ENCODE peak calls at places on chromosomes 6 and 20, in four cellular contexts. X is tibial nerve, S is A549, I is PC-3. R is an unnamed sample.

GRCh38 chr6:57822896-57823358 is 505.5 kb downstream of the PRIM2 start:
- DNase-seq in X (no peak), S (no peak), I (no peak), R (no peak)

GRCh38 chr6:100479180-100480035 is 14.7 kb upstream of the SIM1 start:
- DNase-seq in I (peak; percentile 65), X (peak; percentile 30), S (no peak), R (peak; percentile 58)

GRCh38 chr6:73328790-73329189 is 25.3 kb downstream of the DPPA5 start:
- DNase-seq in I (no peak), X (no peak), S (no peak), R (no peak)

GRCh38 chr6:49509342-49509741 is 9.6 kb downstream of the GLYATL3 start:
- DNase-seq in S (no peak), I (no peak), X (no peak), R (no peak)

GRCh38 chr6:159043986-159044385 is 805 bp downstream of the TAGAP start:
- DNase-seq in X (no peak), S (no peak), I (no peak), R (no peak)

GRCh38 chr6:42428326-42429041 is 23.2 kb downstream of the TRERF1 start:
- DNase-seq in X (no peak), I (no peak), S (no peak), R (no peak)

GRCh38 chr6:83505376-83505775 is 7.0 kb upstream of the PRSS35 start:
- DNase-seq in S (no peak), I (no peak), X (peak; percentile 26), R (no peak)

GRCh38 chr6:153538491-153538890 is 407.4 kb upstream of the RGS17 start:
- DNase-seq in X (no peak), I (no peak), S (no peak), R (no peak)

GRCh38 chr6:16286151-16286522 is 47.8 kb downstream of the GMPR start:
- DNase-seq in I (peak; percentile 53), X (no peak), S (peak; percentile 55), R (peak; percentile 17)

GRCh38 chr20:49385471-49385870 is 97.0 kb downstream of the KCNB1 start:
- DNase-seq in S (no peak), I (peak; percentile 59), X (no peak), R (peak; percentile 28)

GRCh38 chr20:48302149-48302548 is 516.9 kb upstream of the SULF2 start:
- DNase-seq in I (no peak), S (no peak), X (no peak), R (no peak)

GRCh38 chr20:21719592-21720214 is 14.2 kb downstream of the PAX1 start:
- DNase-seq in S (peak; percentile 65), X (peak; percentile 92), I (peak; percentile 84), R (peak; percentile 55)

GRCh38 chr6:22888147-22888831 is 318.9 kb downstream of the HDGFL1 start:
- DNase-seq in S (no peak), I (peak; percentile 50), X (no peak), R (no peak)

GRCh38 chr6:166486536-166486880 is 100.0 kb downstream of the RAMACL start:
- DNase-seq in X (no peak), S (no peak), I (no peak), R (no peak)

GRCh38 chr6:135941275-135941674 is 89.8 kb downstream of the PDE7B start:
- DNase-seq in S (no peak), I (peak; percentile 43), X (no peak), R (no peak)

GRCh38 chr6:135940783-135941182 is 89.3 kb downstream of the PDE7B start:
- DNase-seq in I (peak; percentile 60), S (no peak), X (no peak), R (no peak)

GRCh38 chr6:135937126-135937525 is 85.6 kb downstream of the PDE7B start:
- DNase-seq in X (no peak), I (no peak), S (no peak), R (no peak)

GRCh38 chr6:135938588-135939215 is 87.2 kb downstream of the PDE7B start:
- DNase-seq in X (no peak), S (no peak), I (peak; percentile 30), R (no peak)

GRCh38 chr6:135939216-135939610 is 87.7 kb downstream of the PDE7B start:
- DNase-seq in S (no peak), X (no peak), I (no peak), R (no peak)
- H3K4me3 ChIP-seq in S (no peak overlapping the region), X (no peak overlapping the region), I (no peak overlapping the region), R (no peak overlapping the region)

GRCh38 chr6:108174371-108175175 is 8.8 kb downstream of the NR2E1 start:
- DNase-seq in I (no peak), S (no peak), X (no peak), R (no peak)

GRCh38 chr6:108175176-108175591 is 9.4 kb downstream of the NR2E1 start:
- DNase-seq in S (no peak), X (no peak), I (no peak), R (no peak)

GRCh38 chr6:108175592-108176279 is 9.9 kb downstream of the NR2E1 start:
- DNase-seq in X (no peak), I (no peak), S (no peak), R (no peak)

GRCh38 chr6:108179741-108180140 is 13.9 kb downstream of the NR2E1 start:
- DNase-seq in X (no peak), S (no peak), I (no peak), R (no peak)

GRCh38 chr6:108176281-108177089 is 10.7 kb downstream of the NR2E1 start:
- DNase-seq in X (no peak), I (no peak), S (no peak), R (no peak)
- H3K4me3 ChIP-seq in X (no peak overlapping the region), I (no peak overlapping the region), S (no peak overlapping the region), R (no peak overlapping the region)

GRCh38 chr6:150634641-150635292 is 35.1 kb downstream of the PLEKHG1 start:
- DNase-seq in I (no peak), X (no peak), S (no peak), R (no peak)
- H3K4me3 ChIP-seq in I (no peak overlapping the region), X (no peak overlapping the region), S (no peak overlapping the region), R (no peak overlapping the region)

GRCh38 chr20:4449977-4450715 is 271.6 kb upstream of the PRND start:
- DNase-seq in S (peak; percentile 21), X (no peak), I (peak; percentile 58), R (peak; percentile 10)
- H3K4me3 ChIP-seq in S (no peak overlapping the region), X (no peak overlapping the region), I (no peak overlapping the region), R (no peak overlapping the region)

GRCh38 chr6:131255911-131256310 is 120.6 kb downstream of the AKAP7 start:
- DNase-seq in X (no peak), S (no peak), I (peak; percentile 50), R (no peak)

GRCh38 chr6:131257104-131257503 is 121.8 kb downstream of the AKAP7 start:
- DNase-seq in X (no peak), S (no peak), I (no peak), R (no peak)

GRCh38 chr6:131255434-131255833 is 120.2 kb downstream of the AKAP7 start:
- DNase-seq in X (no peak), I (no peak), S (no peak), R (no peak)

GRCh38 chr6:131250121-131250520 is 114.9 kb downstream of the AKAP7 start:
- DNase-seq in S (no peak), I (peak; percentile 45), X (peak; percentile 34), R (no peak)

DNA sequence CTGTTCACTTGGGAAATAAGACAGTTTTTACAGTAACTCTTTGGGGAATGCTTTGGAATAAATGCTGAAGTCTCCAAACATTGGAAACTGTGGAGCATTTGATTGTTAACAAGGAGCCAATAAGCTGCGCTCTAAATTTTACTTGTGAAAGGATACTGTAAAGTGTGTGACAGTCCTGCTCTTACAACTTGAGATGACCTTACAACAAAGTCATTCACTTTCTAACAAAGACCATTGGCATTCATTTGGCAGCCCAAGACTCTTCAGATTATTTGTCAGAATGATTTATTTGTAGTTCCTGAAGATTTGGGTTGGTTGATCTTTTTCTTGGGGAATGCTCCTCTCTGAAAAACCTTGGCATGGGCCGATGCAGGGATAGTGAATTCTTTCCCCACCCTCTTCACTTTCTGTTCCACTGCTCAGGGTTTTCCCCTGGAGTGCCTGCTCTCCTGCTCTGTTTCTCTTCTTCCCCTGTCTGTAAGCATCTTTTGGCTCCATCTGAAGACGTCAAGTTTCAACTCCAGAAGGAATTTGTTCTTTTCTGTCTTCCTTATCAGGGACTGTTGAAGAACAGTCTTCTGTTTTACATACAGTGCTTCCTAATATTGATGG is 116.4 kb downstream of the AKAP7 start:
- DNase-seq in S (no peak), X (no peak), I (no peak), R (no peak)
- H3K4me3 ChIP-seq in S (no peak overlapping the region), X (no peak overlapping the region), I (no peak overlapping the region), R (no peak overlapping the region)

DNA sequence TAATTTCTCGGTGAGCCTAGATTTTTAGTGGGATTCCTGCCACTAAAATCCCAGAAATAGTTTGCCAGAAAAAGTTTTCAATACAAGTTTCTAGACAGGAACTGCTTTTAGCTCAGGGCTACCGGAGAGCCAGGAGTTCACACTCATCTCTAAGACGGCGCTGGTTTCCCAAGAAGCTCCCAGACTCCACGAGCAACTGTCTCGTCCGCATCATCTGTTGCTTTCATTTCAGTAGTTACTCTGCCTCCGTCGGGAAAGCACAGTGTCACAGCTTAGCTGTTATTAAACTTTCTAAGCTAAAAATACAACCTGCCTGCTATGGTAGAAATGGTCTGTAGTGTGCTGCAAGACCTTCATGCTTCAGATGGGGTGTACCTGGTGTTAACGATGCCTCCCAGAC is 197.3 kb upstream of the SNX9 start:
- DNase-seq in S (no peak), I (no peak), X (no peak), R (no peak)
- H3K4me3 ChIP-seq in S (no peak overlapping the region), I (no peak overlapping the region), X (no peak overlapping the region), R (no peak overlapping the region)

GRCh38 chr6:28943223-28943556 is 19.4 kb upstream of the TRIM27 start:
- DNase-seq in X (no peak), I (no peak), S (no peak), R (no peak)
- H3K4me3 ChIP-seq in X (no peak overlapping the region), I (peak overlapping the region; percentile 95), S (peak overlapping the region; percentile 73), R (no peak overlapping the region)

GRCh38 chr6:128493877-128494276 is 26.5 kb downstream of the PTPRK start:
- DNase-seq in S (no peak), I (no peak), X (no peak), R (peak; percentile 91)

GRCh38 chr6:128494440-128494839 is 26.0 kb downstream of the PTPRK start:
- DNase-seq in X (no peak), I (no peak), S (no peak), R (no peak)

GRCh38 chr6:128492386-128492785 is 28.0 kb downstream of the PTPRK start:
- DNase-seq in S (no peak), I (peak; percentile 91), X (no peak), R (no peak)

GRCh38 chr6:128491643-128492206 is 28.7 kb downstream of the PTPRK start:
- DNase-seq in S (no peak), X (no peak), I (peak; percentile 37), R (peak; percentile 61)

GRCh38 chr6:128491041-128491642 is 29.3 kb downstream of the PTPRK start:
- DNase-seq in I (peak; percentile 83), S (no peak), X (no peak), R (no peak)
- H3K4me3 ChIP-seq in I (peak overlapping the region; percentile 64), S (no peak overlapping the region), X (no peak overlapping the region), R (peak overlapping the region; percentile 44)